ENCODE peak calls at places on chromosomes 4 and X, in seven cellular contexts. One of them, this sample, is unnamed.

GRCh38 chrX:12947545-12948235 is 27.2 kb upstream of the TMSB4X start:
- DNase-seq in heart left ventricle: no peak
- DNase-seq in A549: no peak
- DNase-seq in HCT116: no peak
- DNase-seq in tibial nerve: no peak
- DNase-seq in transverse colon: no peak
- DNase-seq in adrenal gland: no peak
- DNase-seq in this sample: no peak

GRCh38 chr4:104901438-104901837 is 245.2 kb upstream of the TET2 start:
- DNase-seq in heart left ventricle: no peak
- DNase-seq in A549: no peak
- DNase-seq in HCT116: peak; percentile 3
- DNase-seq in tibial nerve: no peak
- DNase-seq in transverse colon: no peak
- DNase-seq in adrenal gland: no peak
- DNase-seq in this sample: no peak

GRCh38 chr4:3462790-3463415 is at the start of gene DOK7:
- DNase-seq in heart left ventricle: peak; percentile 67
- DNase-seq in A549: no peak
- DNase-seq in HCT116: no peak
- DNase-seq in tibial nerve: no peak
- DNase-seq in transverse colon: no peak
- DNase-seq in adrenal gland: peak; percentile 52
- DNase-seq in this sample: peak; percentile 49

GRCh38 chrX:499870-500364 is 113.2 kb upstream of the PPP2R3B start:
- DNase-seq in heart left ventricle: no peak
- DNase-seq in A549: no peak
- DNase-seq in HCT116: no peak
- DNase-seq in tibial nerve: no peak
- DNase-seq in transverse colon: no peak
- DNase-seq in adrenal gland: no peak
- DNase-seq in this sample: no peak

GRCh38 chrX:106894392-106894909 is 8.7 kb downstream of the RIPPLY1 start:
- DNase-seq in heart left ventricle: peak; percentile 30
- DNase-seq in A549: peak; percentile 50
- DNase-seq in HCT116: peak; percentile 63
- DNase-seq in tibial nerve: peak; percentile 13
- DNase-seq in transverse colon: peak; percentile 45
- DNase-seq in adrenal gland: peak; percentile 71
- DNase-seq in this sample: peak; percentile 26

GRCh38 chr4:176780995-176781738 is 11.6 kb downstream of the VEGFC start:
- DNase-seq in heart left ventricle: no peak
- DNase-seq in A549: no peak
- DNase-seq in HCT116: no peak
- DNase-seq in tibial nerve: no peak
- DNase-seq in transverse colon: no peak
- DNase-seq in adrenal gland: no peak
- DNase-seq in this sample: no peak

GRCh38 chr4:121656269-121656641 is 40.5 kb downstream of the ANXA5 start:
- DNase-seq in heart left ventricle: peak; percentile 33
- DNase-seq in A549: no peak
- DNase-seq in HCT116: peak; percentile 65
- DNase-seq in tibial nerve: peak; percentile 45
- DNase-seq in transverse colon: peak; percentile 10
- DNase-seq in adrenal gland: peak; percentile 75
- DNase-seq in this sample: no peak

GRCh38 chr4:128862608-128863313 is 53.3 kb downstream of the JADE1 start:
- DNase-seq in heart left ventricle: no peak
- DNase-seq in A549: no peak
- DNase-seq in HCT116: no peak
- DNase-seq in tibial nerve: no peak
- DNase-seq in transverse colon: no peak
- DNase-seq in adrenal gland: no peak
- DNase-seq in this sample: no peak

GRCh38 chrX:2188840-2189239 is 311.9 kb downstream of the DHRSX start:
- DNase-seq in heart left ventricle: no peak
- DNase-seq in A549: no peak
- DNase-seq in HCT116: no peak
- DNase-seq in tibial nerve: no peak
- DNase-seq in transverse colon: no peak
- DNase-seq in adrenal gland: no peak
- DNase-seq in this sample: no peak

GRCh38 chr4:54063737-54064316 is 578 bp downstream of the CHIC2 start:
- DNase-seq in heart left ventricle: peak; percentile 30
- DNase-seq in A549: peak; percentile 4
- DNase-seq in HCT116: no peak
- DNase-seq in tibial nerve: no peak
- DNase-seq in transverse colon: peak; percentile 41
- DNase-seq in adrenal gland: peak; percentile 40
- DNase-seq in this sample: no peak

GRCh38 chrX:22109442-22109841 is 77.3 kb downstream of the PHEX start:
- DNase-seq in heart left ventricle: no peak
- DNase-seq in A549: no peak
- DNase-seq in HCT116: no peak
- DNase-seq in tibial nerve: no peak
- DNase-seq in transverse colon: no peak
- DNase-seq in adrenal gland: no peak
- DNase-seq in this sample: no peak

GRCh38 chr4:78692815-78693156 is 83.4 kb upstream of the BMP2K start:
- DNase-seq in heart left ventricle: no peak
- DNase-seq in A549: no peak
- DNase-seq in HCT116: no peak
- DNase-seq in tibial nerve: no peak
- DNase-seq in transverse colon: no peak
- DNase-seq in adrenal gland: no peak
- DNase-seq in this sample: no peak

GRCh38 chrX:114583646-114584433 is at the start of gene HTR2C:
- DNase-seq in heart left ventricle: no peak
- DNase-seq in A549: no peak
- DNase-seq in HCT116: no peak
- DNase-seq in tibial nerve: no peak
- DNase-seq in transverse colon: no peak
- DNase-seq in adrenal gland: no peak
- DNase-seq in this sample: no peak

GRCh38 chrX:114582264-114582632 is 1.6 kb upstream of the HTR2C start:
- DNase-seq in heart left ventricle: no peak
- DNase-seq in A549: no peak
- DNase-seq in HCT116: no peak
- DNase-seq in tibial nerve: no peak
- DNase-seq in transverse colon: no peak
- DNase-seq in adrenal gland: no peak
- DNase-seq in this sample: no peak

GRCh38 chrX:114584434-114584943 is 603 bp downstream of the HTR2C start:
- DNase-seq in heart left ventricle: no peak
- DNase-seq in A549: no peak
- DNase-seq in HCT116: no peak
- DNase-seq in tibial nerve: no peak
- DNase-seq in transverse colon: no peak
- DNase-seq in adrenal gland: no peak
- DNase-seq in this sample: no peak

GRCh38 chrX:114581528-114582263 is 2.2 kb upstream of the HTR2C start:
- DNase-seq in heart left ventricle: no peak
- DNase-seq in A549: no peak
- DNase-seq in HCT116: no peak
- DNase-seq in tibial nerve: no peak
- DNase-seq in transverse colon: no peak
- DNase-seq in adrenal gland: no peak
- DNase-seq in this sample: no peak

DNA sequence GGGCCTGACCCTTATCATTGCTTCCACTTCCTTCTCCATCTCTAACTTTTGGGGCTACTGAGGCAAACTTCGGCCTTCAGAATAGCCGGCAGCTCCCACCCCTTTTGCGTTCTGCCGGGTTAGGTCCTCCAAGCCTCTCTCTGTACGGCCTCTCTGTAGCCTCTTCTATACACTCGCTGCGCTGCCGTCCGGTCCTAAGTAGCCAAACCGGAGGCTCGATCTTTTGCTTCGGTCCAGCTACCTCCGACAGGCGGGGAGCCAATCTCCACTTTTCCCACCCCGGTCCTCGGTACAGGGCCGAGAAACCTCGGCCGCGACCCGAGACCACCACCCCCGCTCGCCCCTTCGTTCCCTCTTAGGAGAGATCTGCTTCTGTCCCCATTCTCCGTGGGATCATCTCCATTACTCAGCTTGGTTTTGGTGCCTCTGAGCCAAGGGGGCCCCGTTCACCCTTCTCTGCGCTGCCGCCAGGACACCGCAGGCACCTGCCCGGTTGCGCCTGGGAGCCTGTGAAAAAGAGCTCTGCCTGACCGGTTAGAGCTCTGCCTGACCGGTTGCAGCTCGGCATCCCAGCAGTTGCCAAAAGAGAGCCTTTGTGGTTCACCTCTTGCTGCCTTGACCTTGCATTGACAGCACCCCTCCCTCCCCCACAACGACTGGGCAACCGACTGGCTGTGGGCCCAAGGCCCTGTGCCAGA is 1.0 kb upstream of the HTR2C start:
- DNase-seq in heart left ventricle: no peak
- DNase-seq in A549: no peak
- DNase-seq in HCT116: no peak
- DNase-seq in tibial nerve: no peak
- DNase-seq in transverse colon: no peak
- DNase-seq in adrenal gland: no peak
- DNase-seq in this sample: no peak
- TF ChIP-seq CTCF in heart left ventricle: no peak
- TF ChIP-seq CTCF in A549: no peak
- TF ChIP-seq CTCF in HCT116: no peak
- TF ChIP-seq CTCF in tibial nerve: no peak
- TF ChIP-seq CTCF in transverse colon: no peak
- TF ChIP-seq CTCF in adrenal gland: no peak
- TF ChIP-seq CTCF in this sample: no peak

DNA sequence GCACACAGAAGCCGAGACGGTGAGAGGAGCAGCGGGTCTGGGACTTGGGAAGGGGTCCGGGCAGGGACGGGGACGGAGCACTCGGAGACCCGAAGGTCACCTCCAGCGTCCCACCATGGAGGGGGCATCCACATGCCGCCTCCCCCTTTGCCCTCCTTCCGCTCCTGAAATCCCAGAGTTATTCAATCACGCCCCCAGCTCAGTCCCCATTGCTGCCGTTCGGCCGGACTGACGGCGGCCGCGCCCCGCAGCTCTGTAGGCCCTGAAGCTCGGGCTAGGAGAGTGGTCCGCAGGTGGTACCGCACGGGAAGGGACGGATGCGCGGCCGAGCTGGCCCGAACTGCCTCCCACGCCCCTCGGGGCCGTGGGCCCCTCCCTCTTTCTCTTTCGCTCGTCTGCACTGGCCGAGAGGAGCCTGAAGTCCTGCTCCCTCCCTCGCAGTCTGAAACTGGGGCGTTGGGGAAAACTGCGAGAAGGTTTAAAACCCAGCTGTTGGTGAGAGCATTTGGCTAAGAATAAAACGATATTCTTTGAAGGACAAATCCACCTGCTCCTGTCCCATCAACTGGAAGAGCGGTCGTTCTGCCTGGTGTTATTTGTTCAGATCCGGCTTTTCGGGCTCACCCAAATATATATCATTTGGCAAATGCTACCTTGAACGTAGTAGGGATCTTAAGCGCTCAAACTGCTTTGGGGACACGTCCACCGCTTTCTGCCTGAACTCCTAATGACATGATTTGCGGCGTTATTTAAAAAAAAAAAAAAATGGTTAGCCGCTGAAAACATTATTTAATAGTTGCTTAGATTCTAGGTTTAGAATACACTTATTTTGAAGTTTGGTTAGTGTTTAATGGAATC is 719 bp downstream of the USO1 start:
- DNase-seq in heart left ventricle: peak; percentile 76
- DNase-seq in A549: peak; percentile 45
- DNase-seq in HCT116: peak; percentile 23
- DNase-seq in tibial nerve: peak; percentile 47
- DNase-seq in transverse colon: peak; percentile 80
- DNase-seq in adrenal gland: peak; percentile 81
- DNase-seq in this sample: peak; percentile 87
- TF ChIP-seq POLR2A in heart left ventricle: no peak
- TF ChIP-seq POLR2A in A549: peak; percentile 39
- TF ChIP-seq POLR2A in HCT116: no peak
- TF ChIP-seq POLR2A in tibial nerve: no peak
- TF ChIP-seq POLR2A in transverse colon: no peak
- TF ChIP-seq POLR2A in adrenal gland: peak; percentile 71
- TF ChIP-seq POLR2A in this sample: peak; percentile 41

GRCh38 chr4:184536070-184536880 is 61.9 kb upstream of the IRF2 start:
- DNase-seq in heart left ventricle: no peak
- DNase-seq in A549: no peak
- DNase-seq in HCT116: no peak
- DNase-seq in tibial nerve: no peak
- DNase-seq in transverse colon: peak; percentile 29
- DNase-seq in adrenal gland: no peak
- DNase-seq in this sample: no peak

GRCh38 chr4:184538023-184538599 is 63.8 kb upstream of the IRF2 start:
- DNase-seq in heart left ventricle: peak; percentile 91
- DNase-seq in A549: peak; percentile 66
- DNase-seq in HCT116: peak; percentile 66
- DNase-seq in tibial nerve: peak; percentile 85
- DNase-seq in transverse colon: peak; percentile 89
- DNase-seq in adrenal gland: peak; percentile 93
- DNase-seq in this sample: peak; percentile 82

GRCh38 chr4:184536881-184537248 is 62.5 kb upstream of the IRF2 start:
- DNase-seq in heart left ventricle: no peak
- DNase-seq in A549: no peak
- DNase-seq in HCT116: no peak
- DNase-seq in tibial nerve: no peak
- DNase-seq in transverse colon: no peak
- DNase-seq in adrenal gland: no peak
- DNase-seq in this sample: no peak

GRCh38 chr4:184534511-184535391 is 60.4 kb upstream of the IRF2 start:
- DNase-seq in heart left ventricle: no peak
- DNase-seq in A549: no peak
- DNase-seq in HCT116: no peak
- DNase-seq in tibial nerve: no peak
- DNase-seq in transverse colon: no peak
- DNase-seq in adrenal gland: peak; percentile 33
- DNase-seq in this sample: no peak

GRCh38 chr4:184537269-184538022 is 63.1 kb upstream of the IRF2 start:
- DNase-seq in heart left ventricle: peak; percentile 98
- DNase-seq in A549: peak; percentile 66
- DNase-seq in HCT116: peak; percentile 73
- DNase-seq in tibial nerve: peak; percentile 92
- DNase-seq in transverse colon: peak; percentile 97
- DNase-seq in adrenal gland: peak; percentile 98
- DNase-seq in this sample: peak; percentile 94
- H3K4me1 ChIP-seq in heart left ventricle: peaks cover 41% of the 10 kb centered on the region
- H3K4me1 ChIP-seq in A549: peaks cover 8% of the 10 kb centered on the region
- H3K4me1 ChIP-seq in HCT116: no peaks in the 10 kb centered on the region
- H3K4me1 ChIP-seq in tibial nerve: peaks cover 40% of the 10 kb centered on the region
- H3K4me1 ChIP-seq in transverse colon: peaks cover 7% of the 10 kb centered on the region
- H3K4me1 ChIP-seq in adrenal gland: peaks cover 44% of the 10 kb centered on the region
- H3K4me1 ChIP-seq in this sample: peaks cover 13% of the 10 kb centered on the region

DNA sequence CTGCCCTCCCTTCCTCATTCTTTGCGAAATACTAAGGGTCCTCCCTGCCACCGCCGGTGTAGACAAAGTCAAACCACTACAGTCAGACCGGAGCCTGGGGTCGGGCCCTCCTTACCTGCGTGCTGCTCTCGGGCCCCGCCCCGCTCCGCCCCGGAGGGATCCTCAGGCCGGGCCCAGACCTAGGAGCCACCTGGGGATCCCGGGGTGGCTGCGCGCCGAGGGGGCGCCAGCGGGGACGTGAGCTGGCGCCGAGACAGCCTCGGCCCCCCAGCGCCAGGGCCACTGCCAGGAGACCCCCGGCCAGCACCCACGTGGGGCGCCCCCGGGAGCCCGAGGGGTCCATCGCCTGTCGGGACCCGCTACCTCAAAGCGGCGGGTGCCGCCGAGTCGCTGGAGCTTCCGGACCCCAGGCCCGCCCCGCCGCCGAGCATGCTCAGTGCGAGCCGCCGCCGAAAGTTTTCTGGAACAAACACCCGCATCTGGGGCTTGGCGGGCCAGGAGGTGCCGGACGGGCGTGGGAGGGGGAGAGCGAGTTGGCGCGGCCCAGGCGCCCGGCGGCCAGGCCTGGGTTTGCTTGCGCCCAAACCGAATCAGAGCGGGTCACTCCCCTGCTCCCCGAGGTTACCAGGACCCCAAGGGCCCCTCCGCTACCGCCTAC is at the start of gene EVC2:
- DNase-seq in heart left ventricle: peak; percentile 77
- DNase-seq in A549: peak; percentile 13
- DNase-seq in HCT116: no peak
- DNase-seq in tibial nerve: peak; percentile 53
- DNase-seq in transverse colon: peak; percentile 58
- DNase-seq in adrenal gland: no peak
- DNase-seq in this sample: peak; percentile 36
- TF ChIP-seq CTCF in heart left ventricle: no peak
- TF ChIP-seq CTCF in A549: no peak
- TF ChIP-seq CTCF in HCT116: no peak
- TF ChIP-seq CTCF in tibial nerve: no peak
- TF ChIP-seq CTCF in transverse colon: no peak
- TF ChIP-seq CTCF in adrenal gland: no peak
- TF ChIP-seq CTCF in this sample: no peak

This sample was measured in gastrocnemius medialis.